ENCODE peak calls at places on chromosome 16, in nine cellular contexts. Y is stimulated activated CD4-positive, alpha-beta T cell treated with anti-CD3 and anti-CD28 coated beads, Interleukin-4, amount 100 ng/mL, for 24 hours; U is ELF-1; T is upper lobe of right lung; N is iris pigment epithelial cell; W is right lobe of liver; F is AG20443; S is left kidney; P is activated T-cell treated with anti-CD3 and anti-CD28 coated beads, Interleukin-2, amount 50 U/mL, for 72 hours. D is an unnamed sample.

GRCh38 chr16:88713568-88714419 is 7.5 kb downstream of the CTU2 start:
- DNase-seq in T (no peak), P (no peak), S (no peak), U (no peak), Y (no peak), W (no peak), F (peak), N (peak), D (no peak)

GRCh38 chr16:68644303-68644702 is 807 bp upstream of the CDH3 start:
- DNase-seq in U (peak), Y (no peak), S (peak), F (no peak), P (no peak), T (no peak), W (no peak), N (no peak), D (no peak)

GRCh38 chr16:81536648-81537047 is 92.0 kb downstream of the CMIP start:
- DNase-seq in Y (no peak), W (no peak), S (no peak), P (no peak), T (no peak), N (no peak), F (no peak), U (no peak), D (no peak)

GRCh38 chr16:19696961-19697360 is 21.1 kb downstream of the KNOP1 start:
- DNase-seq in U (no peak), F (no peak), Y (no peak), P (no peak), S (no peak), N (no peak), T (no peak), W (no peak), D (no peak)

GRCh38 chr16:27749547-27749875 is 199.6 kb downstream of the KATNIP start:
- DNase-seq in P (no peak), N (no peak), T (no peak), Y (no peak), F (no peak), W (no peak), U (no peak), S (no peak), D (no peak)

GRCh38 chr16:87580855-87581261 is 21.4 kb upstream of the JPH3 start:
- DNase-seq in F (no peak), W (no peak), Y (peak), T (no peak), N (peak), U (peak), S (no peak), P (no peak), D (no peak)

GRCh38 chr16:57478396-57479024 is 7.8 kb downstream of the DOK4 start:
- DNase-seq in P (no peak), W (no peak), F (no peak), T (no peak), U (no peak), Y (no peak), S (no peak), N (no peak), D (no peak)

GRCh38 chr16:87244646-87245197 is 72.5 kb downstream of the C16orf95 start:
- DNase-seq in F (no peak), S (peak), W (no peak), T (no peak), P (no peak), U (no peak), N (no peak), Y (no peak), D (no peak)